ENCODE peak calls at places on chromosomes 3 and 15, in ten cellular contexts. D, N, Y, W, C, B, Q, Z, I and R are unnamed samples.

GRCh38 chr15:60044636-60045273 is 40.6 kb downstream of the FOXB1 start:
- DNase-seq in B (peak), Y (no peak), Q (peak), C (no peak), N (no peak), W (no peak), I (no peak), D (no peak), Z (no peak), R (no peak)

GRCh38 chr15:87626835-87627234 is 629.7 kb downstream of the NTRK3 start:
- DNase-seq in I (no peak), B (no peak), C (no peak), D (no peak), W (no peak), Z (no peak), Q (no peak), N (no peak), Y (no peak), R (no peak)

GRCh38 chr3:47912006-47912504 is 104.2 kb downstream of the MAP4 start:
- DNase-seq in Y (no peak), C (no peak), Q (no peak), Z (no peak), W (peak), B (peak), I (no peak), N (peak), D (no peak), R (no peak)

GRCh38 chr15:26838742-26839460 is 28.0 kb upstream of the GABRA5 start:
- DNase-seq in D (peak), N (no peak), I (peak), Q (no peak), Y (no peak), W (no peak), B (no peak), Z (no peak), C (peak), R (peak)

GRCh38 chr15:70271422-70272088 is 173.8 kb upstream of the TLE3 start:
- DNase-seq in Z (peak), C (peak), I (peak), D (no peak), Q (peak), W (peak), N (peak), B (peak), Y (no peak), R (no peak)

GRCh38 chr3:1179116-1179515 is 86.3 kb downstream of the CNTN6 start:
- DNase-seq in C (no peak), B (no peak), D (no peak), Y (no peak), I (no peak), N (peak), Z (no peak), Q (no peak), W (no peak), R (no peak)

GRCh38 chr15:84818221-84819131 is 1.3 kb downstream of the ALPK3 start:
- DNase-seq in W (peak), I (peak), B (peak), Q (peak), C (peak), N (peak), D (peak), Z (peak), Y (peak), R (peak)

GRCh38 chr15:26970712-26971210 is at the start of gene GABRG3:
- DNase-seq in Y (no peak), D (peak), B (no peak), Z (no peak), C (peak), N (peak), I (peak), W (no peak), Q (no peak), R (no peak)

GRCh38 chr3:50242371-50242770 is 6.4 kb downstream of the GNAI2 start:
- DNase-seq in N (no peak), B (no peak), W (no peak), I (no peak), C (no peak), D (no peak), Q (no peak), Y (no peak), Z (no peak), R (no peak)

GRCh38 chr3:51163051-51163450 is 222.0 kb upstream of the MANF start:
- DNase-seq in Y (no peak), Q (no peak), I (no peak), B (no peak), N (peak), Z (no peak), D (no peak), W (no peak), C (no peak), R (no peak)

GRCh38 chr3:114645392-114645791 is 351.6 kb downstream of the TIGIT start:
- DNase-seq in Y (peak), C (no peak), Z (no peak), Q (no peak), N (peak), B (peak), W (peak), I (no peak), D (no peak), R (no peak)

GRCh38 chr3:120432105-120432860 is 18.5 kb downstream of the FSTL1 start:
- DNase-seq in N (peak), I (peak), Z (no peak), D (no peak), B (peak), W (peak), Q (peak), C (no peak), Y (no peak), R (no peak)

GRCh38 chr3:60192297-60193114 is 1058.7 kb downstream of the FHIT start:
- DNase-seq in Y (no peak), I (no peak), N (no peak), Q (no peak), C (no peak), W (no peak), B (no peak), Z (no peak), D (no peak), R (no peak)

GRCh38 chr3:113436794-113437193 is 4.5 kb downstream of the CFAP44 start:
- DNase-seq in C (peak), N (peak), I (peak), Y (no peak), Q (no peak), D (no peak), W (peak), Z (no peak), B (peak), R (no peak)

GRCh38 chr3:98812851-98813374 is 49.8 kb downstream of the ST3GAL6 start:
- DNase-seq in N (peak), W (peak), D (no peak), I (peak), Q (peak), Z (no peak), B (peak), Y (peak), C (peak), R (peak)

GRCh38 chr3:39387411-39387975 is 4.3 kb downstream of the SLC25A38 start:
- DNase-seq in Y (no peak), W (no peak), D (no peak), I (no peak), C (no peak), Q (no peak), B (no peak), N (no peak), Z (no peak), R (no peak)

GRCh38 chr3:127856801-127857200 is 34.5 kb upstream of the MGLL start:
- DNase-seq in Q (no peak), C (no peak), B (no peak), Z (no peak), I (no peak), N (no peak), D (no peak), W (no peak), Y (no peak), R (no peak)

GRCh38 chr15:66459818-66460615 is 37.5 kb downstream of the SNAPC5 start:
- DNase-seq in B (peak), Q (no peak), I (no peak), Z (no peak), N (peak), Y (no peak), C (peak), D (no peak), W (peak), R (no peak)

GRCh38 chr3:101050866-101051265 is 57.6 kb upstream of the ABI3BP start:
- DNase-seq in B (no peak), Q (no peak), Z (no peak), C (no peak), D (no peak), N (no peak), W (no peak), I (no peak), Y (no peak), R (no peak)

GRCh38 chr3:165742351-165742750 is 94.9 kb downstream of the BCHE start:
- DNase-seq in B (no peak), C (no peak), N (no peak), Z (no peak), D (no peak), Q (no peak), Y (no peak), I (no peak), W (no peak), R (no peak)

GRCh38 chr3:55906896-55907295 is 419.8 kb upstream of the WNT5A start:
- DNase-seq in I (no peak), C (peak), N (peak), B (no peak), Y (no peak), W (peak), Z (no peak), D (no peak), Q (no peak), R (no peak)

GRCh38 chr3:100993309-100993708 is at the start of gene ABI3BP:
- DNase-seq in C (peak), N (peak), I (peak), Z (peak), Q (peak), D (peak), B (peak), W (peak), Y (no peak), R (no peak)

GRCh38 chr3:134366928-134367352 is 7.3 kb downstream of the AMOTL2 start:
- DNase-seq in Z (peak), N (no peak), D (no peak), I (no peak), Y (peak), W (no peak), B (no peak), C (no peak), Q (no peak), R (no peak)

GRCh38 chr3:45312836-45313493 is 75.4 kb upstream of the LARS2 start:
- DNase-seq in Q (no peak), W (no peak), Y (no peak), I (no peak), C (no peak), N (peak), B (no peak), Z (no peak), D (no peak), R (no peak)

GRCh38 chr3:1883489-1883888 is 215.2 kb upstream of the CNTN4 start:
- DNase-seq in I (no peak), Y (no peak), B (no peak), C (no peak), Q (no peak), Z (no peak), W (no peak), N (no peak), D (no peak), R (no peak)

GRCh38 chr3:152069871-152070270 is 196.4 kb downstream of the SUCNR1 start:
- DNase-seq in W (peak), I (no peak), C (peak), B (peak), Z (no peak), Y (no peak), Q (no peak), N (peak), D (no peak), R (no peak)

GRCh38 chr3:58073315-58074125 is 65.3 kb downstream of the FLNB start:
- DNase-seq in B (no peak), W (no peak), C (no peak), Z (no peak), Q (no peak), Y (no peak), D (no peak), N (peak), I (no peak), R (no peak)

GRCh38 chr3:196323723-196324122 is 5.7 kb upstream of the DYNLT2B start:
- DNase-seq in Q (peak), B (peak), C (no peak), Y (peak), Z (no peak), D (peak), I (peak), N (no peak), W (peak), R (no peak)
- TF ChIP-seq CTCF in Q (peak), B (peak), C (peak), Y (peak), Z (no peak), D (no peak), I (peak), N (no peak), W (peak), R (no peak)

DNA sequence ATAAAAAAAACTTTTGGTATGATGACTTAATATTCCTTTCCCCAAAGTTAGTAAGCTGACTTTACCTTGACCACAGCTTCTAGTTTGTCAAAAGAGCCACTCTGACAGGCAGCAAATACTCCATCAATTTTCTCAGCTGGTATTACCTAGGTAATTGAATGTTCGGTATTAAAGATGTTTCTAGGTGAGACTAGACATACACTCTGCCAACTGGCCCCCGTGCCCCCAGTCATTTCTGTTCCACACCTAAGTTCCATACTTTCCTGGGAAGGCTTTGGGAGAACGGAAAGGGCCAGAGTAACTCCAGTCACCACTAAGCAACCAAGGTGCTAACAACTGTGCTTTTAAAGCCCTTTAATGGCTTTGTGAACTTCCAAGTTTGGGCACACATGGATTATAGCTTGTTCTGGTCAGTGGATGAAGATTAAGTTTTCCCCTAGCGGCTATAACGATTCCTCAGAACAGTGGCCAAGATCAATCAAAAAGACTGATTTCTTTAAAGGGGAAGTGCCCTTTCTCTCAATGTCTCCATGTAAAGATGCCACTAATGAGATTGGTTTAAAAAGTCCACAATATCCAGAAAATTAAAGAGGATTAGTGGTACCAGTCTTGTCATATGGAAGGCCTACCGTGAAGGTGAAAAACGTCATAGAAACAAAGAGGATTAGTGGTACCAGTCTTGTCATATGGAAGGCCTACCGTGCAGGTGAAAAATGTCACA is 7.0 kb downstream of the EIF4A2 start:
- DNase-seq in Q (peak), N (peak), I (no peak), W (peak), C (peak), D (no peak), Y (peak), Z (no peak), B (peak), R (no peak)
- TF ChIP-seq CTCF in Q (no peak), N (no peak), I (no peak), W (no peak), C (no peak), D (no peak), Y (no peak), Z (no peak), B (no peak), R (no peak)

DNA sequence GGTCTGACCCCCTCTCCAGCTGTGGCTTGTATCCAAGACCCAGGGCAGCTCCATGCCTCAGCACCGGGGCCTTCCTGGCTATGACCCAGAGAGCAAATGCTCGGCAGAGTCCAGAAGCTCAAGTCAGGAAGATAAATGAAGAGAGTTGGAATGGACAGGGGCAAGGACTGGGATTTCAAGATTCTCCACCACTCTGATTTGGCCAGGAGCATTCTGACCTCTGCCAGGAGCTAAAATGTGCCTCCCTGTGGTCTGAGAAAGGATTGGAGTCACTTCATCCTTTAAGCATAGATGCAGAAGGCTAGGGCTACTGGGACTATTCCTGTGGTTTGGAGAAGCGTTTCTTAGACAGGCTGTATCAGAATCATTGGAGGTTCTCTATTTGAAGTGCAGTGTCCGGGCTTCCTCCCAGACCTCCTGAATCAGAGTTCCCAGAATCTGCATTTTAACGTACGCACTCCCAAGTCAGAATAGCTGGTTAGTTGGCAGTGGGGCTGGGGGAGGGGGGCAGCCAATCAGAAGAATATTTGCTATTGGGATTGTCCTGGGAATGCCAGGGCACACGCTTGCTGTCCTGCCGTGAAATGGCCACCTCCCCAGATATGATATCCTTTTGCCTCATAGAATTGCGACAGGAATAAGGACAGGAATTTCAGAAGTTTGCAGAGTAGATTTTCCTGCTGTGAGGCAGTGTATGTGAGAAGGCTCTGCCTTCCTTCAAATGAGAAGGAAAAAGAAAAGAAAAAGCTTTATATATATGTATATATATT is 57.4 kb downstream of the HRH1 start:
- DNase-seq in C (no peak), Y (no peak), Z (no peak), D (no peak), Q (no peak), I (no peak), B (peak), W (peak), N (peak), R (no peak)
- TF ChIP-seq CTCF in C (peak), Y (no peak), Z (peak), D (no peak), Q (no peak), I (peak), B (peak), W (peak), N (peak), R (peak)

GRCh38 chr15:86139828-86140227 is 60.2 kb downstream of the AGBL1 start:
- DNase-seq in B (no peak), Q (peak), I (no peak), C (no peak), N (no peak), Y (no peak), D (no peak), Z (no peak), W (no peak), R (no peak)
- TF ChIP-seq CTCF in B (no peak), Q (peak), I (peak), C (peak), N (no peak), Y (peak), D (peak), Z (no peak), W (no peak), R (peak)